ENCODE peak calls at places on chromosomes 2 and 18, in four cellular contexts. F, A, U and O are unnamed samples.

GRCh38 chr18:35470440-35470839 is 27.3 kb downstream of the INO80C start:
- DNase-seq in F (no peak), A (no peak), U (no peak), O (no peak)

GRCh38 chr2:19361325-19361990 is 3.0 kb upstream of the OSR1 start:
- DNase-seq in A (no peak), U (no peak), F (no peak), O (no peak)

GRCh38 chr18:65567372-65567771 is 183.4 kb upstream of the CDH7 start:
- DNase-seq in U (no peak), F (no peak), A (peak), O (no peak)

GRCh38 chr2:6394266-6394665 is 471.4 kb downstream of the CMPK2 start:
- DNase-seq in U (no peak), F (no peak), A (no peak), O (no peak)

GRCh38 chr2:20433249-20433648 is 13.6 kb upstream of the RHOB start:
- DNase-seq in F (no peak), U (no peak), A (no peak), O (no peak)

GRCh38 chr2:137208361-137208973 is 443.1 kb downstream of the THSD7B start:
- DNase-seq in U (no peak), F (no peak), A (no peak), O (no peak)

GRCh38 chr18:75075016-75075305 is 134.0 kb downstream of the PTGR3 start:
- DNase-seq in U (no peak), F (no peak), A (no peak), O (no peak)

GRCh38 chr2:112712903-112713584 is 7.8 kb upstream of the NT5DC4 start:
- DNase-seq in A (peak), F (peak), U (no peak), O (peak)

GRCh38 chr2:9311488-9311887 is 104.9 kb downstream of the ASAP2 start:
- DNase-seq in F (peak), U (no peak), A (no peak), O (no peak)

GRCh38 chr2:144430722-144431163 is 89.2 kb downstream of the ZEB2 start:
- DNase-seq in F (peak), A (no peak), U (peak), O (no peak)

GRCh38 chr2:183186296-183186695 is 62.1 kb downstream of the NUP35 start:
- DNase-seq in F (peak), U (no peak), A (no peak), O (no peak)

GRCh38 chr2:166892397-166892796 is 4.1 kb downstream of the XIRP2 start:
- DNase-seq in A (no peak), F (no peak), U (no peak), O (no peak)

GRCh38 chr2:231425811-231426703 is 30.5 kb downstream of the B3GNT7 start:
- DNase-seq in A (no peak), F (no peak), U (no peak), O (no peak)

GRCh38 chr2:186036862-186037449 is 298.4 kb downstream of the FSIP2 start:
- DNase-seq in A (no peak), U (no peak), F (no peak), O (no peak)
- TF ChIP-seq ELK1 in A (no peak), U (no peak), F (no peak), O (no peak)

GRCh38 chr18:44536619-44537018 is 144.1 kb upstream of the SETBP1 start:
- DNase-seq in A (no peak), F (no peak), U (no peak), O (no peak)
- TF ChIP-seq ELK1 in A (no peak), F (no peak), U (no peak), O (no peak)

GRCh38 chr2:217776631-217777030 is 226.2 kb downstream of the TNS1 start:
- DNase-seq in A (no peak), U (no peak), F (no peak), O (no peak)
- TF ChIP-seq ELK1 in A (no peak), U (no peak), F (no peak), O (no peak)

GRCh38 chr2:42865884-42866861 is 73.8 kb upstream of the HAAO start:
- DNase-seq in A (no peak), F (no peak), U (no peak), O (no peak)
- TF ChIP-seq ELK1 in A (no peak), F (no peak), U (no peak), O (no peak)

GRCh38 chr18:54671291-54671881 is 80.3 kb downstream of the DYNAP start:
- DNase-seq in F (peak), A (peak), U (no peak), O (peak)
- TF ChIP-seq ELK1 in F (no peak), A (no peak), U (no peak), O (no peak)

GRCh38 chr2:46257476-46257875 is 39.7 kb upstream of the EPAS1 start:
- DNase-seq in U (no peak), A (no peak), F (peak), O (no peak)
- TF ChIP-seq ELK1 in U (no peak), A (no peak), F (no peak), O (no peak)

GRCh38 chr2:160956243-160956802 is 203.9 kb upstream of the TANK start:
- DNase-seq in U (no peak), A (no peak), F (no peak), O (no peak)

DNA sequence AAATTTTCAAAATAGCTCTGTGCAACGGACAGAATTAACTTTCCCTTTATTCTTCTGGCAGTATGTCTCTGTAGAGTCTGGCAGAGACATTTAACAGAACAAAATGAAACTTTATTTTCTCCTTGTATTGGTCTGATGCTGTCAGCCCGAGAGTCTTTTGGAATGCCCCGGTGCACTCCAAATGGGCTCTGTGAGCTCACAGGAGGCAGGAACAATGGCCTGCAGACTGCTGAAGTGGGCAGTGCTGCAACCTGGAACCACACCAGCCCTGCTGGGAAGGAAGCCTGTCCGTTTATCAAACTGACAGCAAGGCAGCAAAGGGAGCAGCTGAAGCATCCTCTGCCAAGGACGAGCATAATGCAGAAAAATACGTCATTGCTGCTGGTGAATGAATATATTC is 207.8 kb upstream of the TANK start:
- DNase-seq in F (peak), A (no peak), U (no peak), O (no peak)
- TF ChIP-seq ELK1 in F (no peak), A (no peak), U (no peak), O (no peak)

DNA sequence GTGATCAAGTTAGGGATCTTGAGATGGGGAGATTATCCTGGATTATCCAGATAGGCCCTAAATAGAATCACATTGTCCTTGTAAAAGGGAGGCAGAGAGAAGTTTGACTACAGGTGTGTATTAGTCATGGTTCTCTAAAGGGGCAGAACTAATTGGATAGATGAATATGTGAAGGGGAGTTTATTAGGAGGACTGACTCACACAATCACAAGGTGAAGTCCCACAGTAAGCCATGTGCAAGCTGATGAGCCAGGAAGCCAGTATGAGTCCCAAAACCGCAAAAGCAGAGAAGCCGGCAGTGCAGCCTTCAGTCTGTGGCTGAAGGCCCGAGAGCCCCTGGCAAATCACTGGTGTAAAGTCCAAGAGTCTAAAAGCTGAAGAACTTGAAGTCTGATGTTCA is 275.8 kb downstream of the KCNS3 start:
- DNase-seq in A (no peak), F (no peak), U (no peak), O (no peak)
- TF ChIP-seq ELK1 in A (no peak), F (no peak), U (no peak), O (no peak)

GRCh38 chr18:1488957-1489356 is 584.3 kb downstream of the ADCYAP1 start:
- DNase-seq in F (no peak), U (no peak), A (no peak), O (no peak)

GRCh38 chr18:1487457-1487856 is 582.8 kb downstream of the ADCYAP1 start:
- DNase-seq in A (no peak), U (no peak), F (no peak), O (no peak)

GRCh38 chr18:1483386-1483785 is 578.7 kb downstream of the ADCYAP1 start:
- DNase-seq in F (no peak), A (no peak), U (no peak), O (no peak)

DNA sequence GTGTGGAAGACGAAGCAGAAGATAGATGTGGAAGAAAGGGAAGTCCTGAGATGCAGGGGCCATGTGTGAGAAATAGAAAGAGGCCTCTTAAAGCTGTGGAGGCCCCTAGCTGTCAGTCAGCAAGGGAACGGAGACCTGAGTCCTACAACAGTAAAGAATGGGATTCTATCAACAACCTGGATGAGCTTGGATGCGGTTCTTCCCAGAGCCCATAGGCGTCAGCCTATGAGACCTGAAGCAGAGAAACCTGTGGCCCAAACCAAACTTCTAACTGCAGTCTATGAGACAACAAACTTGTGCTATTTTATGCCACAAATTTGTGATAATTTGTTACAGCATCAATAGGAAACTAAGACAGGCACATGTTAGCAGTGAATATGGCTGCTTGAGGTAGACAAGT is 583.7 kb downstream of the ADCYAP1 start:
- DNase-seq in A (no peak), F (no peak), U (no peak), O (peak)
- TF ChIP-seq ELK1 in A (no peak), F (no peak), U (no peak), O (no peak)

GRCh38 chr2:3198119-3198518 is 179.5 kb downstream of the EIPR1 start:
- DNase-seq in F (no peak), U (no peak), A (peak), O (no peak)
- TF ChIP-seq ELK1 in F (no peak), U (no peak), A (no peak), O (no peak)